ENCODE peak calls at places on chromosomes 2 and 18, in nine cellular contexts. W, K, S, R, D, P, Q, Z and B are unnamed samples.

GRCh38 chr2:47259829-47260228 is 104.7 kb upstream of the STPG4 start:
- DNase-seq in W (no peak), K (no peak), S (no peak), R (no peak), D (no peak), P (no peak), Q (no peak), Z (no peak), B (no peak)

GRCh38 chr18:70149616-70150301 is 55.7 kb downstream of the RTTN start:
- DNase-seq in W (no peak), K (no peak), S (no peak), R (no peak), D (no peak), P (no peak), Q (no peak), Z (no peak), B (no peak)

GRCh38 chr2:239893236-239893515 is 132.0 kb downstream of the NDUFA10 start:
- DNase-seq in W (no peak), K (no peak), S (no peak), R (no peak), D (no peak), P (no peak), Q (no peak), Z (no peak), B (no peak)

GRCh38 chr18:55588876-55589595 is 1.0 kb upstream of the TCF4 start:
- DNase-seq in W (no peak), K (no peak), S (no peak), R (no peak), D (no peak), P (no peak), Q (no peak), Z (no peak), B (no peak)

GRCh38 chr2:234302664-234302991 is 194.3 kb downstream of the ARL4C start:
- DNase-seq in W (no peak), K (no peak), S (no peak), R (no peak), D (no peak), P (no peak), Q (no peak), Z (no peak), B (no peak)

GRCh38 chr18:45255142-45255890 is 360.0 kb upstream of the SLC14A2 start:
- DNase-seq in W (peak), K (peak), S (no peak), R (peak), D (peak), P (no peak), Q (no peak), Z (peak), B (peak)

GRCh38 chr2:77008925-77009706 is 513.1 kb downstream of the LRRTM4 start:
- DNase-seq in W (no peak), K (no peak), S (no peak), R (no peak), D (no peak), P (no peak), Q (no peak), Z (no peak), B (no peak)

GRCh38 chr18:8001711-8002110 is 434.6 kb downstream of the PTPRM start:
- DNase-seq in W (no peak), K (no peak), S (no peak), R (no peak), D (no peak), P (no peak), Q (no peak), Z (no peak), B (no peak)

GRCh38 chr2:88269832-88270231 is 99.7 kb downstream of the THNSL2 start:
- DNase-seq in W (no peak), K (no peak), S (no peak), R (no peak), D (no peak), P (no peak), Q (no peak), Z (no peak), B (no peak)

GRCh38 chr2:25982273-25982967 is at the start of gene KIF3C:
- DNase-seq in W (no peak), K (peak), S (peak), R (peak), D (no peak), P (peak), Q (peak), Z (no peak), B (no peak)

DNA sequence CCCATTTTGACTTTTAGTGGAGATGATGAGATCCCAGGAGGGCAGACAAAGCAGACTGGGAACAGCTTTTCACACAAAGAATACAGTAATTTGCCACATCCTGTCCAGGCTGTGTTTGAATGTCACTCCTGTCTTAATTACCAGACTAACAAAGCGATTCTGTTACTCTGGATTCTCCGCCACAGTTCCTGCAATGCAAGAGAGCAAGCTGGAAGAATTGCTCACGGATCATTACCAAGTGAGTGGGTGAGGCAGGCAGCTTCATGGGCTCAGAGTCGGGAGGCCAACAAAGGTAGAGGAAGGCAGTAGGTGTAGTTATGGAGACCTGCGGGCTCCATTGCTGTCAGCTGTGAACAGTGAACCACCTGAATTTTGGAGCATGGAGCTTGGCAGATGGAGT is 250.5 kb upstream of the ATP5MC3 start:
- DNase-seq in W (no peak), K (no peak), S (no peak), R (peak), D (no peak), P (no peak), Q (no peak), Z (no peak), B (no peak)
- H3K4me3 ChIP-seq in W (no peak), K (no peak), S (no peak), R (no peak), D (no peak), P (no peak), Q (no peak), Z (no peak), B (no peak)

GRCh38 chr2:27370816-27371620 is 602 bp downstream of the SNX17 start:
- DNase-seq in W (no peak), K (no peak), S (no peak), R (no peak), D (no peak), P (peak), Q (peak), Z (no peak), B (no peak)

GRCh38 chr2:27375513-27376099 is 4.9 kb downstream of the ZNF513 start:
- DNase-seq in W (no peak), K (no peak), S (peak), R (no peak), D (no peak), P (no peak), Q (no peak), Z (no peak), B (no peak)

GRCh38 chr2:27369471-27370025 is 590 bp downstream of the EIF2B4 start:
- DNase-seq in W (no peak), K (no peak), S (no peak), R (no peak), D (no peak), P (no peak), Q (no peak), Z (no peak), B (no peak)

GRCh38 chr2:27372937-27373336 is 2.5 kb downstream of the SNX17 start:
- DNase-seq in W (no peak), K (no peak), S (no peak), R (no peak), D (no peak), P (no peak), Q (no peak), Z (no peak), B (no peak)

GRCh38 chr2:27370026-27370815 is at the start of the genes EIF2B4 and SNX17:
- DNase-seq in W (peak), K (peak), S (peak), R (peak), D (peak), P (peak), Q (peak), Z (peak), B (peak)
- TF ChIP-seq CTCF in W (peak), K (peak), S (peak), R (peak), D (peak), P (peak), Q (peak), Z (peak), B (peak)

GRCh38 chr2:127552846-127553245 is 17.4 kb downstream of the MYO7B start:
- DNase-seq in W (no peak), K (no peak), S (no peak), R (no peak), D (no peak), P (no peak), Q (no peak), Z (no peak), B (no peak)
- H3K4me3 ChIP-seq in W (no peak), K (no peak), S (no peak), R (no peak), D (no peak), P (no peak), Q (no peak), Z (no peak), B (no peak)

GRCh38 chr2:201233192-201234166 is 26.9 kb upstream of the CASP8 start:
- DNase-seq in W (no peak), K (peak), S (peak), R (no peak), D (no peak), P (peak), Q (peak), Z (no peak), B (no peak)
- TF ChIP-seq CTCF in W (no peak), K (no peak), S (no peak), R (no peak), D (no peak), P (no peak), Q (no peak), Z (no peak), B (no peak)

GRCh38 chr2:27216416-27217137 is 592 bp upstream of the CAD start:
- DNase-seq in W (no peak), K (no peak), S (no peak), R (no peak), D (no peak), P (no peak), Q (no peak), Z (no peak), B (no peak)
- H3K4me3 ChIP-seq in W (peak), K (peak), S (peak), R (peak), D (peak), P (peak), Q (peak), Z (peak), B (peak)

GRCh38 chr18:76678248-76678647 is 144.1 kb upstream of the ZNF236 start:
- DNase-seq in W (no peak), K (peak), S (no peak), R (no peak), D (no peak), P (no peak), Q (no peak), Z (no peak), B (no peak)
- TF ChIP-seq CTCF in W (no peak), K (no peak), S (no peak), R (no peak), D (no peak), P (no peak), Q (no peak), Z (no peak), B (no peak)